ENCODE peak calls at places on chromosomes 6 and 20, in seven cellular contexts. One of them, this sample, is unnamed.

GRCh38 chr6:16947461-16948159 is 154.2 kb upstream of the STMND1 start:
- DNase-seq in ovary: no peak
- DNase-seq in AG10803: peak; percentile 100
- DNase-seq in psoas muscle: no peak
- DNase-seq in cardiac muscle cell: peak; percentile 72
- DNase-seq in AG09309: peak; percentile 100
- DNase-seq in left ventricle myocardium inferior: no peak
- DNase-seq in this sample: no peak

GRCh38 chr20:49569403-49570115 is 1.6 kb upstream of the PTGIS start:
- DNase-seq in AG10803: no peak
- DNase-seq in left ventricle myocardium inferior: no peak
- DNase-seq in psoas muscle: no peak
- DNase-seq in cardiac muscle cell: no peak
- DNase-seq in ovary: peak; percentile 69
- DNase-seq in AG09309: no peak
- DNase-seq in this sample: no peak

GRCh38 chr20:39839406-39840119 is 849.5 kb downstream of the MAFB start:
- DNase-seq in ovary: no peak
- DNase-seq in cardiac muscle cell: no peak
- DNase-seq in AG09309: no peak
- DNase-seq in AG10803: no peak
- DNase-seq in psoas muscle: no peak
- DNase-seq in left ventricle myocardium inferior: no peak
- DNase-seq in this sample: no peak

GRCh38 chr6:159075506-159076100 is 30.8 kb upstream of the TAGAP start:
- DNase-seq in AG10803: no peak
- DNase-seq in AG09309: no peak
- DNase-seq in cardiac muscle cell: no peak
- DNase-seq in psoas muscle: no peak
- DNase-seq in ovary: peak; percentile 51
- DNase-seq in left ventricle myocardium inferior: no peak
- DNase-seq in this sample: no peak

GRCh38 chr6:79466222-79466834 is 70.9 kb downstream of the LCA5 start:
- DNase-seq in AG09309: no peak
- DNase-seq in left ventricle myocardium inferior: no peak
- DNase-seq in AG10803: peak; percentile 23
- DNase-seq in cardiac muscle cell: no peak
- DNase-seq in psoas muscle: no peak
- DNase-seq in ovary: no peak
- DNase-seq in this sample: no peak

GRCh38 chr6:138036111-138036510 is 71.1 kb downstream of the PERP start:
- DNase-seq in cardiac muscle cell: no peak
- DNase-seq in ovary: no peak
- DNase-seq in psoas muscle: no peak
- DNase-seq in left ventricle myocardium inferior: no peak
- DNase-seq in AG09309: no peak
- DNase-seq in AG10803: no peak
- DNase-seq in this sample: no peak

GRCh38 chr20:47296950-47297349 is 59.5 kb downstream of the ZMYND8 start:
- DNase-seq in left ventricle myocardium inferior: no peak
- DNase-seq in AG09309: no peak
- DNase-seq in cardiac muscle cell: no peak
- DNase-seq in AG10803: no peak
- DNase-seq in ovary: no peak
- DNase-seq in psoas muscle: no peak
- DNase-seq in this sample: no peak

GRCh38 chr6:4313044-4313686 is 177.8 kb upstream of the ECI2 start:
- DNase-seq in psoas muscle: peak; percentile 35
- DNase-seq in AG09309: peak; percentile 91
- DNase-seq in left ventricle myocardium inferior: peak; percentile 29
- DNase-seq in ovary: no peak
- DNase-seq in AG10803: peak; percentile 96
- DNase-seq in cardiac muscle cell: peak; percentile 19
- DNase-seq in this sample: no peak

GRCh38 chr6:107636486-107636885 is 146.6 kb downstream of the SOBP start:
- DNase-seq in AG09309: no peak
- DNase-seq in AG10803: no peak
- DNase-seq in left ventricle myocardium inferior: no peak
- DNase-seq in cardiac muscle cell: no peak
- DNase-seq in ovary: no peak
- DNase-seq in psoas muscle: no peak
- DNase-seq in this sample: no peak

GRCh38 chr20:48286571-48287551 is 501.6 kb upstream of the SULF2 start:
- DNase-seq in cardiac muscle cell: no peak
- DNase-seq in AG09309: no peak
- DNase-seq in AG10803: no peak
- DNase-seq in ovary: peak; percentile 83
- DNase-seq in left ventricle myocardium inferior: no peak
- DNase-seq in psoas muscle: no peak
- DNase-seq in this sample: no peak

GRCh38 chr6:89950879-89951391 is 56.7 kb downstream of the GJA10 start:
- DNase-seq in AG09309: no peak
- DNase-seq in cardiac muscle cell: no peak
- DNase-seq in AG10803: no peak
- DNase-seq in left ventricle myocardium inferior: no peak
- DNase-seq in ovary: peak; percentile 78
- DNase-seq in psoas muscle: peak; percentile 54
- DNase-seq in this sample: no peak

GRCh38 chr20:41003143-41003932 is 25.3 kb upstream of the TOP1 start:
- DNase-seq in cardiac muscle cell: no peak
- DNase-seq in AG10803: peak; percentile 96
- DNase-seq in left ventricle myocardium inferior: peak; percentile 49
- DNase-seq in ovary: no peak
- DNase-seq in AG09309: peak; percentile 94
- DNase-seq in psoas muscle: peak; percentile 70
- DNase-seq in this sample: no peak

GRCh38 chr6:144390886-144391285 is 105.8 kb downstream of the UTRN start:
- DNase-seq in psoas muscle: no peak
- DNase-seq in left ventricle myocardium inferior: no peak
- DNase-seq in cardiac muscle cell: no peak
- DNase-seq in AG10803: peak; percentile 35
- DNase-seq in ovary: no peak
- DNase-seq in AG09309: no peak
- DNase-seq in this sample: no peak

GRCh38 chr20:50649587-50649986 is 41.8 kb downstream of the RIPOR3 start:
- DNase-seq in psoas muscle: peak; percentile 60
- DNase-seq in AG10803: no peak
- DNase-seq in cardiac muscle cell: no peak
- DNase-seq in AG09309: no peak
- DNase-seq in ovary: no peak
- DNase-seq in left ventricle myocardium inferior: no peak
- DNase-seq in this sample: no peak

GRCh38 chr6:144217797-144218196 is 67.3 kb upstream of the UTRN start:
- DNase-seq in psoas muscle: no peak
- DNase-seq in AG09309: no peak
- DNase-seq in left ventricle myocardium inferior: no peak
- DNase-seq in cardiac muscle cell: no peak
- DNase-seq in ovary: no peak
- DNase-seq in AG10803: no peak
- DNase-seq in this sample: no peak

DNA sequence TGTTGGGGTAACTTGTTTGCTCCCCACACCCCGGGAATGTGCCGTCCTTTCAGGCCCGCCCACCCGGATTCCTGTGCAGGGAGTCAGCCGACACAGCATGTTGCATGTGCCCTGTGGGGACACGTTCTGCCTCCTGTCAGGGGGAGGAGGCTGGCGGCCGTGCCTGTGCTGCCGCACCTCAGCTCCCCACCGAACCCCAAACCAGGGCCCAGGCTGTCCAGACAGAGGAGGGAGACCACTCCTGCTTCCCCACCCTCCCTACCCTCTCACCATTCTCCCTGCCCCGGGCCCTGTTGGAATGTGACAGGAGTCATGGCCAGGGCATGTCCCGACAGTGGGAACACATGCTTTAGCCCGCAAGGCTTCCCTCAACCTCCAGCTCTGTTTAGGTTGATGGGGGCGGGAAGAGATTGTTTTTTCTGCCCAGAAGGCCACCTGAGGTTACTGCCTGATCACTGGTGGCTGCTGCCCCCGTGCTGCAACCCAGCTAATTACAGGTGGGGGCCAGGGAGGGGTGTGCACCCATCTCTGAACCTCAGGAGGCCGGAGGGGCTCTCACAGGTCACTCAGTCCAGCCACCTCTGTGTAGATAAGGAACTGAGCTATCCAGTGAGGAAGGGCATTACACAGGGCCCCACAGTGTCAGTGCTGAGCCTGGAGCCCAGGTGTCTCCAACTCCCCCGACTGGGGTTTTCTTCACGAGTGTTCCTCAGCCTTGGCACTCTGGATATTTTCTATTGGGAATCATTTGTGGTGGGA is 13.6 kb downstream of the LRRC73 start:
- DNase-seq in AG09309: no peak
- DNase-seq in psoas muscle: no peak
- DNase-seq in ovary: no peak
- DNase-seq in cardiac muscle cell: peak; percentile 65
- DNase-seq in left ventricle myocardium inferior: no peak
- DNase-seq in AG10803: peak; percentile 65
- DNase-seq in this sample: no peak
- TF ChIP-seq CTCF in AG09309: peak; percentile 65
- TF ChIP-seq CTCF in psoas muscle: peak; percentile 54
- TF ChIP-seq CTCF in ovary: peak; percentile 46
- TF ChIP-seq CTCF in cardiac muscle cell: peak; percentile 60
- TF ChIP-seq CTCF in left ventricle myocardium inferior: peak; percentile 71
- TF ChIP-seq CTCF in AG10803: peak; percentile 59
- TF ChIP-seq CTCF in this sample: peak; percentile 64

DNA sequence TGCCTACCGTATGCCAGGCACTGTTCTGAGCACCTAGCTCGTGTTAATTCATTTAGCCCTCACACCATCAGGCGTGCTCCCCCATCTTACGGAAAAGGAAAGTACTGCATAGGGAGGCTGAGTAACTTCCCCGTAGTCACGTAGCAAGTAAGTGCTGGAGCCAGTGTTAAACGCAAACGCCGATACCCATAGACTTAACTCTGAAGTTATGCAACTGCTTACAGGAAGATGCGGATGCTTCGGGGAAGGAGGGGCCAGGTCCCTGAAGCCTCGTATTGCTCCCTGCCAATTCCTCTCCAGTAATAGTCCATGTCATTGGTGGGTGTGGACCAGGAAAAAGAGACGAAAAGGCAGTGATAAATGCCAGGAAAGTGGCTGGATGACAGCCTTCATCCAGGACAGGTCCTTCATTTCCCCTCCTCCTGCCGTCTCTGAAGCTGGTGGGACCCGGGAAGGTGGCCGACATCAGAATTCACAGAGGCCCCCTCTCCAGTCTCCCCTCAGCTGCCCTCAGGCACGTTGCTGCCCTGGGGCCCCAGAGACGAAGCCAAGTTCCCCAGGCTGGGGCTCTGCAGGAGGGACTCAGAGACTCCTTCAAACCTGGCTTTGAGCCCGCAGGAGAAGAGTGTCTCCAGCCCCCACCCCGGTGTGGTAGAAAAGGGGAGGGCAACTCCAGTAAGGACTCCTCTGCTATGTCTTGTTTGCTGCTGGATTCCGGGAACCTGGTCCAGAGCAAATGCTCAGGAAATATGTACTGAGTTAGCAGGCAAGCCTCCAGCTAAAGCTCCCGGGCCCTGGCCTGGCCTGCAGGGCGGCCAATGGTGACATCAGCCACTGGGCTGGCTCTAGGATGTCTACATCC is 37.7 kb downstream of the RAB44 start:
- DNase-seq in ovary: peak; percentile 77
- DNase-seq in left ventricle myocardium inferior: peak; percentile 87
- DNase-seq in psoas muscle: peak; percentile 85
- DNase-seq in AG10803: peak; percentile 90
- DNase-seq in cardiac muscle cell: peak; percentile 26
- DNase-seq in AG09309: peak; percentile 91
- DNase-seq in this sample: peak; percentile 84
- H3K4me3 ChIP-seq in ovary: no peak overlapping the region
- H3K4me3 ChIP-seq in left ventricle myocardium inferior: peak overlapping the region; percentile 53
- H3K4me3 ChIP-seq in psoas muscle: peak overlapping the region; percentile 33
- H3K4me3 ChIP-seq in AG10803: peak overlapping the region; percentile 36
- H3K4me3 ChIP-seq in cardiac muscle cell: no peak overlapping the region
- H3K4me3 ChIP-seq in AG09309: peak overlapping the region; percentile 21
- H3K4me3 ChIP-seq in this sample: peak overlapping the region; percentile 38

GRCh38 chr6:68229566-68229965 is 405.5 kb upstream of the ADGRB3 start:
- DNase-seq in ovary: no peak
- DNase-seq in psoas muscle: no peak
- DNase-seq in AG10803: no peak
- DNase-seq in left ventricle myocardium inferior: no peak
- DNase-seq in cardiac muscle cell: no peak
- DNase-seq in AG09309: no peak
- DNase-seq in this sample: no peak

GRCh38 chr6:68225729-68226128 is 409.4 kb upstream of the ADGRB3 start:
- DNase-seq in left ventricle myocardium inferior: no peak
- DNase-seq in cardiac muscle cell: no peak
- DNase-seq in AG10803: no peak
- DNase-seq in ovary: no peak
- DNase-seq in AG09309: no peak
- DNase-seq in psoas muscle: no peak
- DNase-seq in this sample: no peak

DNA sequence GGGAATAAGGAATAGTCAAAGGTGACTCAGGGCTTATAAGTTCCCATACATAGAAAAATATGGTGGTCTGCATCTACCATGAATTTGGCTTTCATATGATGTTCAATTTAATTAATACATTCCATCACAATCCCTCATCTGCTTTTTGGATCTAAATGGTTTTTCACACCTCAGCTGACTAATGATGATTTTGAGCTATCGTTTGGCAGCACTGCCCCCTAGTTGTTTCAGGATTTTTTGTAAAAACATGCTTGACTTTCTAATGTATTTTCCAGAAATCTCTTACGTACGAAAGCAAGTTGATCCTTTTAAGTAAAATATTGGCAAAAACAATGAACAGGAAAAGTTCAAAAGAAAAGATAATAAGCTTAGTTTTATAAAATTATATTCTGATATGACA is 408.6 kb upstream of the ADGRB3 start:
- DNase-seq in psoas muscle: no peak
- DNase-seq in ovary: no peak
- DNase-seq in AG09309: no peak
- DNase-seq in AG10803: no peak
- DNase-seq in left ventricle myocardium inferior: no peak
- DNase-seq in cardiac muscle cell: peak; percentile 23
- DNase-seq in this sample: no peak
- TF ChIP-seq CTCF in psoas muscle: no peak
- TF ChIP-seq CTCF in ovary: no peak
- TF ChIP-seq CTCF in AG09309: no peak
- TF ChIP-seq CTCF in AG10803: no peak
- TF ChIP-seq CTCF in left ventricle myocardium inferior: peak; percentile 23
- TF ChIP-seq CTCF in cardiac muscle cell: peak; percentile 48
- TF ChIP-seq CTCF in this sample: peak; percentile 27

GRCh38 chr20:33728463-33728862 is 3.3 kb upstream of the ZNF341 start:
- DNase-seq in left ventricle myocardium inferior: no peak
- DNase-seq in AG10803: no peak
- DNase-seq in AG09309: no peak
- DNase-seq in cardiac muscle cell: no peak
- DNase-seq in psoas muscle: no peak
- DNase-seq in ovary: no peak
- DNase-seq in this sample: no peak

GRCh38 chr20:33729101-33729500 is 2.7 kb upstream of the ZNF341 start:
- DNase-seq in AG10803: no peak
- DNase-seq in psoas muscle: no peak
- DNase-seq in AG09309: no peak
- DNase-seq in cardiac muscle cell: no peak
- DNase-seq in ovary: no peak
- DNase-seq in left ventricle myocardium inferior: no peak
- DNase-seq in this sample: no peak

GRCh38 chr20:33732166-33732970 is 572 bp downstream of the ZNF341 start:
- DNase-seq in ovary: no peak
- DNase-seq in left ventricle myocardium inferior: peak; percentile 89
- DNase-seq in AG09309: no peak
- DNase-seq in AG10803: peak; percentile 85
- DNase-seq in psoas muscle: peak; percentile 87
- DNase-seq in cardiac muscle cell: no peak
- DNase-seq in this sample: peak; percentile 91

GRCh38 chr20:33731693-33732165 is at the start of gene ZNF341:
- DNase-seq in ovary: peak; percentile 96
- DNase-seq in cardiac muscle cell: peak; percentile 96
- DNase-seq in left ventricle myocardium inferior: peak; percentile 90
- DNase-seq in AG09309: no peak
- DNase-seq in psoas muscle: peak; percentile 89
- DNase-seq in AG10803: no peak
- DNase-seq in this sample: peak; percentile 88

GRCh38 chr20:33730946-33731692 is 677 bp upstream of the ZNF341 start:
- DNase-seq in left ventricle myocardium inferior: no peak
- DNase-seq in AG10803: no peak
- DNase-seq in AG09309: no peak
- DNase-seq in ovary: no peak
- DNase-seq in cardiac muscle cell: no peak
- DNase-seq in psoas muscle: no peak
- DNase-seq in this sample: no peak
- H3K4me3 ChIP-seq in left ventricle myocardium inferior: peak overlapping the region; percentile 68
- H3K4me3 ChIP-seq in AG10803: peak overlapping the region; percentile 67
- H3K4me3 ChIP-seq in AG09309: peak overlapping the region; percentile 51
- H3K4me3 ChIP-seq in ovary: peak overlapping the region; percentile 37
- H3K4me3 ChIP-seq in cardiac muscle cell: peak overlapping the region; percentile 11
- H3K4me3 ChIP-seq in psoas muscle: peak overlapping the region; percentile 72
- H3K4me3 ChIP-seq in this sample: peak overlapping the region; percentile 54